ENCODE peak calls at places on chromosome 16, in nine cellular contexts. N is foreskin keratinocyte; L is cardiac muscle cell; K is GM06990; M is HCT116; G is CD8-positive, alpha-beta T cell; E is Peyer's patch; H is glutamatergic neuron; S is cardiac fibroblast. B is an unnamed sample.

GRCh38 chr16:23435500-23435899 is 17.5 kb downstream of the COG7 start:
- DNase-seq in N (peak), L (peak), K (peak), M (peak), G (peak), E (peak), H (peak), S (peak), B (peak)

GRCh38 chr16:2836646-2837508 is 6.8 kb downstream of the ZG16B start:
- DNase-seq in N (no peak), L (no peak), K (no peak), M (no peak), G (no peak), E (no peak), H (no peak), S (no peak), B (no peak)

GRCh38 chr16:25747160-25747758 is 55.5 kb downstream of the HS3ST4 start:
- DNase-seq in N (no peak), L (no peak), K (no peak), M (no peak), G (no peak), E (no peak), H (no peak), S (no peak), B (peak)

GRCh38 chr16:58501242-58502131 is 1.5 kb downstream of the NDRG4 start:
- DNase-seq in N (no peak), L (no peak), K (no peak), M (no peak), G (no peak), E (peak), H (peak), S (no peak), B (peak)

GRCh38 chr16:70257391-70257790 is 5.7 kb upstream of the EXOSC6 start:
- DNase-seq in N (no peak), L (peak), K (no peak), M (no peak), G (no peak), E (no peak), H (no peak), S (peak), B (no peak)

GRCh38 chr16:11370084-11370931 is 25.0 kb downstream of the RMI2 start:
- DNase-seq in N (no peak), L (no peak), K (peak), M (no peak), G (no peak), E (peak), H (no peak), S (no peak), B (no peak)

GRCh38 chr16:15976225-15976812 is 26.9 kb downstream of the ABCC1 start:
- DNase-seq in N (no peak), L (no peak), K (no peak), M (no peak), G (no peak), E (no peak), H (no peak), S (no peak), B (no peak)

GRCh38 chr16:77531741-77532140 is 96.9 kb upstream of the ADAMTS18 start:
- DNase-seq in N (peak), L (peak), K (no peak), M (no peak), G (no peak), E (no peak), H (no peak), S (no peak), B (no peak)

GRCh38 chr16:48452991-48453760 is 68.0 kb upstream of the SIAH1 start:
- DNase-seq in N (no peak), L (no peak), K (no peak), M (no peak), G (no peak), E (no peak), H (no peak), S (no peak), B (no peak)

GRCh38 chr16:29825145-29826044 is 5.1 kb downstream of the MVP start:
- DNase-seq in N (no peak), L (peak), K (peak), M (no peak), G (no peak), E (no peak), H (peak), S (peak), B (no peak)

GRCh38 chr16:55836158-55836611 is 3.3 kb upstream of the CES1 start:
- DNase-seq in N (no peak), L (no peak), K (no peak), M (no peak), G (no peak), E (no peak), H (no peak), S (peak), B (no peak)

GRCh38 chr16:27689711-27690110 is 139.8 kb downstream of the KATNIP start:
- DNase-seq in N (no peak), L (no peak), K (no peak), M (no peak), G (no peak), E (no peak), H (no peak), S (no peak), B (no peak)

GRCh38 chr16:11604783-11605563 is 18.3 kb upstream of the LITAF start:
- DNase-seq in N (no peak), L (peak), K (no peak), M (no peak), G (no peak), E (no peak), H (no peak), S (peak), B (no peak)

GRCh38 chr16:73176577-73177013 is 128.7 kb upstream of the ZFHX3 start:
- DNase-seq in N (peak), L (peak), K (no peak), M (peak), G (no peak), E (no peak), H (no peak), S (peak), B (no peak)

GRCh38 chr16:22138482-22138881 is 23.8 kb upstream of the SDR42E2 start:
- DNase-seq in N (no peak), L (no peak), K (no peak), M (no peak), G (no peak), E (no peak), H (no peak), S (no peak), B (no peak)

GRCh38 chr16:80938035-80938927 is 68.4 kb downstream of the CMC2 start:
- DNase-seq in N (peak), L (peak), K (no peak), M (peak), G (no peak), E (no peak), H (no peak), S (peak), B (no peak)

GRCh38 chr16:31477220-31478216 is 5.4 kb upstream of the SLC5A2 start:
- DNase-seq in N (no peak), L (no peak), K (no peak), M (no peak), G (no peak), E (peak), H (peak), S (no peak), B (peak)

GRCh38 chr16:81996664-81997529 is 14.4 kb downstream of the SDR42E1 start:
- DNase-seq in N (peak), L (peak), K (no peak), M (peak), G (no peak), E (no peak), H (no peak), S (peak), B (no peak)
- TF ChIP-seq CTCF in N (peak), L (peak), K (no peak), M (peak), G (no peak), E (no peak), H (peak), S (peak), B (peak)

GRCh38 chr16:714079-714478 is 839 bp upstream of the METRN start:
- DNase-seq in N (peak), L (no peak), K (no peak), M (no peak), G (no peak), E (no peak), H (no peak), S (no peak), B (no peak)

GRCh38 chr16:714558-715447 is at the start of gene METRN:
- DNase-seq in N (peak), L (peak), K (peak), M (no peak), G (peak), E (peak), H (peak), S (peak), B (peak)

GRCh38 chr16:716250-716607 is 1.3 kb downstream of the METRN start:
- DNase-seq in N (no peak), L (peak), K (no peak), M (no peak), G (no peak), E (no peak), H (peak), S (peak), B (no peak)

GRCh38 chr16:716768-717325 is 1.9 kb downstream of the METRN start:
- DNase-seq in N (no peak), L (no peak), K (no peak), M (no peak), G (no peak), E (no peak), H (no peak), S (no peak), B (no peak)

DNA sequence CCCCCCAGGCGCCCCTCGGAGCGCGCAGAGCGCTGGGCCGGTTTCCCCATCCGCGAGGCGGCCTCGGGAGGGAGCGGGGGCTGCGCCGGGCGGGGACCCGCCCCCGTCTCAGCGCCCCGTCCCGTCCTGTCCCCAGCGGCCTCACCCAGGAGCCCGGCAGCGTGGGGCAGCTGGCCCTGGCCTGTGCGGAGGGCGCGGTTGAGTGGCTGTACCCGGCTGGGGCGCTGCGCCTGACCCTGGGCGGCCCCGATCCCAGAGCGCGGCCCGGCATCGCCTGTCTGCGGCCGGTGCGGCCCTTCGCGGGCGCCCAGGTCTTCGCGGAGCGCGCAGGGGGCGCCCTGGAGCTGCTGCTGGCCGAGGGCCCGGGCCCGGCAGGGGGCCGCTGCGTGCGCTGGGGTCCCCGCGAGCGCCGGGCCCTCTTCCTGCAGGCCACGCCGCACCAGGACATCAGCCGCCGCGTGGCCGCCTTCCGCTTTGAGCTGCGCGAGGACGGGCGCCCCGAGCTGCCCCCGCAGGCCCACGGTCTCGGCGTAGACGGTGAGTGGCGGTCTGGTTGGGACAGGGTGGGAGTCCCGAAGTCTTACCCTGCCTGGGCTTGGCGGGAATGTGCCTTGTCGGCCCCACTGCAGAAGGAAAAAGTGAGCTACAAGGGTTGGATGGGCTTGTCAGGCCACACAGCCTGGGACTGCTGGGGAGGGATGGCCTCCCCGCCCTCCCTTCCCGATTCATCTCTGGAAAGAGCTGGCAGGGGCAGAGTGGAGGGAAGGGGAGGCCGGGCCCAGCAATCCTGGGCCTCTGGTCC is 731 bp downstream of the METRN start:
- DNase-seq in N (no peak), L (no peak), K (no peak), M (no peak), G (no peak), E (no peak), H (peak), S (peak), B (no peak)
- TF ChIP-seq CTCF in N (peak), L (peak), K (no peak), M (no peak), G (no peak), E (no peak), H (peak), S (no peak), B (no peak)

DNA sequence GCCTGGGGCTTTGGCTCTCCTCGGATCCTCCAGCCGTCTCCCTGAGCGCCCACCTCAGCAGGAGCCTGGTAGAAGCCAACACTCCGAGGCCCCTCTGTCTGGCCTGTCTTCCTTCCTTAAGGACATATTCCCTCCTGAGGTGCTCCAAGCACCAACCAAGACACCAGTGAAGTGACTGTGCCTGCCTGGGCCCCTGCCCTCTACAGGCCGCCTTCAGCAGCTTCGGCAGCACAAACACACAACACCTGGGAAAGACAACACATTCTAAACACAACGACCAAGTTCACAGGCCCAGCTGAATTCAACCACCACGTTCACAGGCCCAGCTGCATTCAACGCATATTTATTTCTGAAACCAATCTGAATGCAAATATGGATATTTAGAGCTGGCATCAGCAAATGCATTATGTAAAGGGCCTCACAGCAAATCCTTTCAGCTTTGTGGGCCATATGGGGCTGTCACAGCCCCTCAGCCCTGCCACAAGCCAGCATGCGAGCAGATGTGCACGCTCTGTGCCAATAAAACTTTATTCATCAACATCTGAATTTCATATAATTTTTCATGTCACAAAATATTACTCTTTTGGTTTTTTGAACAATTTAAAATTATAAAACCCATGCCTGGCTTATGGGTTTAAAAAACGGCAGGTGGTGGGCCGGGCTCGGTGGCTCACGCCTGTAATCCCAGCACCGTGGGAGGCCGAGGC is 12.2 kb downstream of the GALNS start:
- DNase-seq in N (no peak), L (no peak), K (no peak), M (no peak), G (no peak), E (no peak), H (no peak), S (no peak), B (no peak)
- TF ChIP-seq CTCF in N (peak), L (no peak), K (peak), M (peak), G (no peak), E (no peak), H (peak), S (no peak), B (no peak)

DNA sequence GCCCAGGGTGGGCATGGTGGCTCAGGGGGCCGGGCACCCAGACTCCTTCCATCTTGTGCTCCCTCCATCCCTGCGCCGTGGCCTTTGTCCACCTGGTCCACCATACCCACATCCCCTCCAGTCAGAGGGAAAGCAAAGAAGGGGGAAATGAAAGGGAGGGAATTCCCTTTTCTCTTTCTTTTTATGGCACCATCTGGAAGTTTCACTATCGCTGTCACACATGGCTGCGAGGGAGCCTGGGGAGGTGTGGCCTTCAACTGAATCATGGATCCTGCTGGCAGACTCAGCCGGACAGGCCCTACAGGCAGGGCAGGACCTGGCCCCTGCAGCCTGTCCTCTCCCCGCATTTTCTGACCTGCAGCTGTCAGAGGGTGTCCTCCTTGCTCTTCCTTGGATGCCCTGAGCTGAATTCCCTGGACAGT is 6.2 kb downstream of the SLC12A3 start:
- DNase-seq in N (peak), L (peak), K (peak), M (no peak), G (no peak), E (peak), H (no peak), S (peak), B (no peak)
- TF ChIP-seq CTCF in N (peak), L (no peak), K (no peak), M (no peak), G (no peak), E (no peak), H (no peak), S (peak), B (no peak)

GRCh38 chr16:28822520-28823290 is at the start of gene ATXN2L:
- DNase-seq in N (peak), L (peak), K (peak), M (peak), G (peak), E (peak), H (peak), S (peak), B (peak)
- TF ChIP-seq CTCF in N (no peak), L (no peak), K (no peak), M (no peak), G (no peak), E (no peak), H (peak), S (peak), B (no peak)

DNA sequence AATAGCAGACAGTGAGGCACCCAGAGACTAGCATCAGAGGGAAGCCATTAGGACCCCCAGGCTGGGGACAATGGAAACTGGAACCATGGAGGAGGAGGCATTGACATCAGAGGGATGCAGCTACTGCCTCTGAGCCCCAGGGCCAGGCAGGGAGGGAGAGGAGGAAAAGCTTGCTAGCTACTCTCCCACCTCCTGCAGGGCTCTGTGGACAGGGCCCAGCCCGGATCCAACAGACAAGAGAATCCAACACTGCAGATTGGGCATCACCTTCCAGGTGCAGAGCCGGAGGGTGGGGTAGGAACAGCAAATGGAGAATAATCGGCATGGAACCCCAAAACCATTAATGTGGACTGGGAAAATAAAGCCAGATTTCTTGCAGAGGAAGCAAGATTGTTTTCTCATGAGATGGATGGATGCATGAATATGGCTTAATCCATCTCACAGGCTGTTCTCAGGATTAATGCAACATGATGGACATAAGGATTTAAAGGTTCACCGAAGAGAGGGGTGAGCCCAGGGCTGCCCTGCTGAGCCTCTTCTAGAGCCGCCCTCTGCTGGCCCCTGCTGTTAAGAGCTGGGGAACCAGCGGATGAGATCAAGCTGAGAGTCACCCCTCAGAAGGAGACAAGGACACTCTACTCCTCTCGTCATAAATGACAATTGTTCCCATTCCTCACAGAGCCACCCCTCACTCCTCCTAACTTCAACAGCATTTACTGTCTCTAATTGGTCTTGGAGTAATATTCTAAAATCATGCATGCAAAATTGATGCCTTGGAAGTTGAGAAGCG is 48.8 kb downstream of the DNAH3 start:
- DNase-seq in N (peak), L (peak), K (no peak), M (peak), G (no peak), E (peak), H (peak), S (peak), B (peak)
- TF ChIP-seq CTCF in N (peak), L (peak), K (peak), M (peak), G (peak), E (no peak), H (no peak), S (peak), B (no peak)